ENCODE peak calls at places on chromosomes 16 and 17, in eight cellular contexts. T, B, J, Z, E, U, V and I are unnamed samples.

GRCh38 chr17:19387921-19388521 is 1.0 kb upstream of the MFAP4 start:
- DNase-seq in B (peak), U (no peak), E (no peak), Z (no peak), V (no peak), J (no peak), T (no peak), I (no peak)

GRCh38 chr16:57493767-57494166 is 7.5 kb upstream of the DOK4 start:
- DNase-seq in B (no peak), Z (no peak), T (no peak), V (no peak), U (no peak), E (no peak), J (no peak), I (no peak)

GRCh38 chr17:50898369-50899004 is 32.3 kb upstream of the TOB1 start:
- DNase-seq in E (no peak), B (no peak), J (no peak), U (no peak), T (no peak), Z (no peak), V (no peak), I (no peak)

GRCh38 chr17:58268326-58268725 is 12.4 kb downstream of the MPO start:
- DNase-seq in U (no peak), B (no peak), V (no peak), T (no peak), Z (no peak), J (no peak), E (no peak), I (peak)

GRCh38 chr17:31313982-31314787 is at the start of gene EVI2B:
- DNase-seq in J (no peak), V (no peak), B (peak), U (peak), Z (no peak), T (peak), E (no peak), I (no peak)

GRCh38 chr17:42180922-42181850 is at the start of gene KCNH4:
- DNase-seq in B (no peak), U (peak), J (peak), V (peak), E (no peak), T (peak), Z (peak), I (no peak)

GRCh38 chr16:28186752-28187151 is 25.0 kb downstream of the XPO6 start:
- DNase-seq in J (no peak), T (no peak), V (no peak), U (no peak), E (no peak), B (no peak), Z (no peak), I (no peak)

GRCh38 chr17:82317394-82318168 is at the start of gene CD7:
- DNase-seq in V (no peak), Z (no peak), U (no peak), B (no peak), E (no peak), T (no peak), J (peak), I (no peak)

GRCh38 chr17:74812109-74812864 is 36.1 kb upstream of the NAT9 start:
- DNase-seq in Z (no peak), V (no peak), E (no peak), U (no peak), T (no peak), B (no peak), J (no peak), I (no peak)

DNA sequence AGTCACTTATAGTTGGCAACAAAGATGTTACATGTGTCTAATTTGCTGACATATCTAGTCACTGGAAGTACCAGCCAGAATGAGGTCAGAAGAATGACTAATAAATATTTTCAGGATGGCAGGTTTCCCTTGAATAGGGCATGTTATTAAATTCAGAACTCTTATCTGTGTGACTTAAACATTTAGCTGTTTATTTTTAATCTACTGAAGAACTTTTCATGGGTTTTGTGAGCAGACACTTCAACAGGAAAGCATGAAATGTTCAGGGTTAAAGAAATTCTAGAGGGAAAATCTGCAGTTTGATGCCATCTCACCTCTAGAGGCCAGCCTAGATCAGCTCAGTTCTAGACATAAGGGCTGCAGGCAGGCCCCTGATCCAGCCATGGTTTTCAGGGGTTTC is 13.2 kb downstream of the JPT2 start:
- DNase-seq in B (peak), T (peak), J (no peak), V (no peak), U (peak), E (no peak), Z (no peak), I (no peak)
- TF ChIP-seq CTCF in B (peak), T (peak), J (no peak), V (no peak), U (peak), E (no peak), Z (peak), I (no peak)

DNA sequence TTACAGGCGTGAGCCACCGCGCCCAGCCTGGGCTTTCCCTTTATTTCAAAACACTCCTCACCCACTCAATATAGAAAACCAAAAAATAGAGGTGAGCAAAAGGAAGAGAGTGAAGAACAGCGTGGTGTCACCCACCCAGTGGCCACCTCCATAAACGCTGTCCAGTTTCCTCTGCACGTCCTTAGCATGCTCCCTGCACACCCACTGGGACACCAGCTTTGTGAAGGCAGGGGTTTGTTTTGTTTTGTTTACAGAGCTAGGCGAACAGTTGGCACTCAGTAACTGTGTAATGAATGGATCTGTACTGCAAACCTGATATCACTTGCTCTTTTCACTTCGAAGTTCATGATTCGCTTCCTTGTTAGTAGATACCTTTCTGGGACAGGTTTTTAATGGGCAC is 73.0 kb downstream of the PRKCB start:
- DNase-seq in Z (no peak), V (no peak), U (no peak), B (no peak), E (no peak), T (no peak), J (no peak), I (no peak)
- TF ChIP-seq CTCF in Z (no peak), V (no peak), U (no peak), B (no peak), E (no peak), T (no peak), J (no peak), I (no peak)

DNA sequence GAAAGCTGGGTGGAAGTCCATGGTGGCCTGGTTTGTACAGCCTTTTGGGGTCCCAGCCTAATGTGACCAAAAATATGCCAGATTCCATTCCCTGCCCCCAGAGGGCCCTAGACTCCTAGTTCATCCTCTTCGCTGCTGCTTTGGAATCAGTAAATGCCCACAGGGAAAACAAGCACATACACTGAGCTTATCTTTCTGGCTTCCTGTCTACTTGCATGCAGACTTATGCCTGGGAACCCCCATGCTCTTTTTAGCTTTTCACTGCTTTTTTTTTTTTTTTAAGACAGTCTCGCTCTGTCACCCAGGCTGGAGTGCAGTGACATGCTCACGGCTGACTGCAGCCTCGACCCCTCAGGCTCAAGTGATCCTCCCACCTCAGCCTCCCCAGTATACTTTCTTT is 6.2 kb upstream of the CD300LG start:
- DNase-seq in U (peak), B (peak), T (peak), J (no peak), E (no peak), V (no peak), Z (no peak), I (no peak)
- TF ChIP-seq CTCF in U (peak), B (peak), T (peak), J (no peak), E (peak), V (no peak), Z (peak), I (peak)

GRCh38 chr17:48107137-48108055 is at the start of gene SNX11:
- DNase-seq in V (peak), J (peak), T (peak), Z (peak), U (peak), E (peak), B (peak), I (peak)
- TF ChIP-seq CTCF in V (peak), J (no peak), T (no peak), Z (no peak), U (peak), E (no peak), B (no peak), I (no peak)

DNA sequence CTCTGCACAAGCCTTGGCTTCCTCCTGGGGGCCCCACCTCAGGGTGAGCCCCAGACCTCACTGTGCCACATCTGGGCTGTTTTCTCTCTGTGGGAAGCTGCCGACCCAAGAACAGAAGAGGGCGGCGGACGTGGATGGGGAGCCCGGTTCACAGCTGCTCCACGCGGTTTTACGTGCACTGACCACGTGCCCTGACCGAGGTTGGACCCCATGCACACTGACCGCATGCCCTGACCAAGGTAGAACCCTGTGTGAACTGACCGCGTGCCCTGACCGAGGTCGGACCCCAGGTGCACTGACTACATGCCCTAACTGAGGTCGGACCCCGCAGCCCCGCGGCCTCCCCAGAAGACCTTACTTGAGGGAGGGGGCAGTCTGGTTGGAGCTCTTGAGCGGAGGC is 19.6 kb downstream of the CEP131 start:
- DNase-seq in J (no peak), U (no peak), V (no peak), B (no peak), E (no peak), Z (no peak), T (no peak), I (no peak)
- TF ChIP-seq CTCF in J (no peak), U (no peak), V (no peak), B (no peak), E (no peak), Z (no peak), T (no peak), I (no peak)

DNA sequence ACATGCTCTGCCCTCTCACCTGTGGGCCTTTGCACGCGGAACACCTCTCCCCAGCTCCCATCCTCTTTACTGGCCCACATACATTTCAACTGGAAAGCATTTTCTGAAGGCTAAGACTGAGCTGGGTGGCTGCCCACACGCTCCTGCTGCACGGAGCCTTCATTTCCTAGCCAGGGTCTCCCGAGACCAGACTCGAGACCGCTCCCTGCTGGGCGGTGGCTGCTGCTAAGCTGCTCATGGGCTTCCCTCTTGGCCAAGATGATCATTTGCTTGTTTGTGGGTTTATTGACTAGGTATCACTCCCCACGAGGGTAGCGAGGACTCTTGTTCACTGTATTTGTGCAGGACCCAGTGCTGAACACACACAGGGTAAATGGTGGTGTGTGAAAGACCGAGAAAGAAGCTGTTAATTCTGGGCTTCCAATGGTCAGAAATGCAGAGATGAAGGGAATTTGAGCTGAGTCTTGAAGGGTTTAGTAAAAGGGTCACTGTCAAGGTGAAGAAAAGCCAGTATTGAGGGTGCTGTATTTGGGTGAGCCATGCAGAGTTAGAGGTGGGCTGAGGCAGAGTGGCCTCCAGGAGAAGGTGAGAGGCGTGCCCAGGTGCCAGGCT is 907 bp downstream of the TRAPPC2L start:
- DNase-seq in B (peak), J (peak), U (peak), V (peak), Z (peak), T (peak), E (peak), I (no peak)
- TF ChIP-seq CTCF in B (peak), J (peak), U (peak), V (peak), Z (peak), T (peak), E (peak), I (peak)

GRCh38 chr16:67982011-67982696 is 1.9 kb upstream of the DPEP3 start:
- DNase-seq in E (no peak), B (no peak), V (no peak), Z (no peak), J (no peak), U (no peak), T (no peak), I (no peak)

GRCh38 chr16:67977469-67978227 is 2.7 kb downstream of the DPEP3 start:
- DNase-seq in E (no peak), U (no peak), T (no peak), J (no peak), Z (no peak), V (no peak), B (no peak), I (no peak)

GRCh38 chr16:67976205-67976604 is 4.1 kb downstream of the DPEP3 start:
- DNase-seq in Z (no peak), B (no peak), U (no peak), E (no peak), J (no peak), V (no peak), T (no peak), I (no peak)

GRCh38 chr16:67977005-67977404 is 3.3 kb downstream of the DPEP3 start:
- DNase-seq in Z (no peak), B (no peak), T (no peak), E (no peak), U (no peak), V (no peak), J (no peak), I (no peak)

DNA sequence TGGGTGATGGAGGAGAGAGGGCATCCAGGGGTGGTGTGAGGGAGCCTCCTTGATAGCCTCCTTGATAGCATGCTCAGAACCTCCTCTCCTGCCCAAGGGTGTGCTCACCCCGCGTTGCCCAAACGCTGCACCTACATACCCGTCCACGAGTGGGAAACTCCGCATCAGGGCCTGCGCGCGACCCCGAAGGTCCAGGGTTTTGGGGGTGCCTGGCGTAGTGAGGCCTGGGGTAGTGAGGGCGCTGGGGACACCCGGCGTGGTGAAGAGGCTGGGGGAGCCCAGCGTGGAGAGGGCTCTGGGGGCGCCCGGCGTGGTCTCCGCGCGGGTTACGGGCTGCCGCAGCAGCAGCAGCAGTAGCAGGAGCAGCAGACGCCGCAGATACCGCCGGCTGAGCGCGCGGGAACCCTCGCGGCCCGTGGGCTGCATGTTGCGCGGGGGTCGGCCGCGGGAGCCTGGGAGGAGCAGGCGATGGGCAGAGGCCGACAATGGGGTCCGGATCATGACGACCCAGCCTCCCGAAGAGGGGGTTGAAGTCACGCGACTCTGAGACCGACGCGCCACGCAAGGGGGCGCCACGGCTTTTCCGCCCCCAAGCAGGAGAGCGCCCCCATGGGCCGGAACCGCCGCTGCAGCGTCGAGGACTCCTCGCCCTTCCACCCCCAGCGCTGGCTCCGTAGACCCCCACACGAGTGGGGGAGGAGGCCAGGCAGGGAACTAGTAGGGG is at the start of gene DPEP3:
- DNase-seq in B (no peak), E (no peak), Z (peak), U (no peak), V (no peak), J (no peak), T (no peak), I (no peak)
- TF ChIP-seq CTCF in B (no peak), E (peak), Z (peak), U (peak), V (no peak), J (no peak), T (no peak), I (no peak)

GRCh38 chr17:12667299-12667958 is 1.7 kb downstream of the MYOCD start:
- DNase-seq in V (no peak), Z (peak), J (no peak), T (peak), E (peak), B (peak), U (peak), I (no peak)
- TF ChIP-seq CTCF in V (no peak), Z (peak), J (no peak), T (peak), E (peak), B (peak), U (peak), I (peak)